ENCODE peak calls at places on chromosomes 2 and 18, in nine cellular contexts. One of them, this sample, is unnamed.

GRCh38 chr2:60936757-60937156 is 55.4 kb downstream of the REL start:
- DNase-seq in amniotic stem cell: no peak
- DNase-seq in smooth muscle cell of the brain vasculature: no peak
- DNase-seq in foreskin fibroblast: no peak
- DNase-seq in T-cell: no peak
- DNase-seq in NCI-H146: no peak
- DNase-seq in EL: no peak
- DNase-seq in SW 1271: no peak
- DNase-seq in astrocyte of the spinal cord: no peak
- DNase-seq in this sample: no peak

GRCh38 chr2:10405441-10405840 is 42.7 kb downstream of the ODC1 start:
- DNase-seq in NCI-H146: no peak
- DNase-seq in astrocyte of the spinal cord: peak; percentile 90
- DNase-seq in amniotic stem cell: peak; percentile 87
- DNase-seq in EL: peak; percentile 98
- DNase-seq in foreskin fibroblast: peak; percentile 94
- DNase-seq in SW 1271: peak; percentile 86
- DNase-seq in T-cell: no peak
- DNase-seq in smooth muscle cell of the brain vasculature: peak; percentile 57
- DNase-seq in this sample: no peak

GRCh38 chr2:28958689-28959088 is 22.4 kb upstream of the TOGARAM2 start:
- DNase-seq in EL: peak; percentile 76
- DNase-seq in amniotic stem cell: peak; percentile 48
- DNase-seq in T-cell: peak; percentile 11
- DNase-seq in SW 1271: no peak
- DNase-seq in foreskin fibroblast: peak; percentile 63
- DNase-seq in smooth muscle cell of the brain vasculature: peak; percentile 60
- DNase-seq in astrocyte of the spinal cord: peak; percentile 81
- DNase-seq in NCI-H146: peak; percentile 68
- DNase-seq in this sample: peak; percentile 68

GRCh38 chr18:49444599-49444998 is 15.8 kb downstream of the DYM start:
- DNase-seq in astrocyte of the spinal cord: no peak
- DNase-seq in amniotic stem cell: no peak
- DNase-seq in NCI-H146: no peak
- DNase-seq in EL: no peak
- DNase-seq in T-cell: no peak
- DNase-seq in smooth muscle cell of the brain vasculature: no peak
- DNase-seq in foreskin fibroblast: no peak
- DNase-seq in SW 1271: no peak
- DNase-seq in this sample: no peak

GRCh38 chr2:15895615-15896500 is 44.5 kb upstream of the MYCN start:
- DNase-seq in T-cell: no peak
- DNase-seq in SW 1271: no peak
- DNase-seq in astrocyte of the spinal cord: no peak
- DNase-seq in foreskin fibroblast: no peak
- DNase-seq in EL: no peak
- DNase-seq in NCI-H146: no peak
- DNase-seq in smooth muscle cell of the brain vasculature: no peak
- DNase-seq in amniotic stem cell: no peak
- DNase-seq in this sample: no peak

GRCh38 chr18:68114989-68115388 is 598.5 kb upstream of the DSEL start:
- DNase-seq in amniotic stem cell: no peak
- DNase-seq in T-cell: no peak
- DNase-seq in SW 1271: no peak
- DNase-seq in smooth muscle cell of the brain vasculature: no peak
- DNase-seq in EL: no peak
- DNase-seq in foreskin fibroblast: no peak
- DNase-seq in astrocyte of the spinal cord: no peak
- DNase-seq in NCI-H146: no peak
- DNase-seq in this sample: no peak

GRCh38 chr18:55489742-55490055 is 98.3 kb downstream of the TCF4 start:
- DNase-seq in EL: no peak
- DNase-seq in NCI-H146: peak; percentile 95
- DNase-seq in amniotic stem cell: no peak
- DNase-seq in smooth muscle cell of the brain vasculature: no peak
- DNase-seq in T-cell: no peak
- DNase-seq in foreskin fibroblast: no peak
- DNase-seq in SW 1271: no peak
- DNase-seq in astrocyte of the spinal cord: no peak
- DNase-seq in this sample: no peak

GRCh38 chr2:111252436-111252835 is 131.7 kb downstream of the BCL2L11 start:
- DNase-seq in SW 1271: no peak
- DNase-seq in astrocyte of the spinal cord: peak; percentile 16
- DNase-seq in T-cell: no peak
- DNase-seq in amniotic stem cell: no peak
- DNase-seq in foreskin fibroblast: no peak
- DNase-seq in smooth muscle cell of the brain vasculature: no peak
- DNase-seq in EL: peak; percentile 13
- DNase-seq in NCI-H146: no peak
- DNase-seq in this sample: no peak

GRCh38 chr2:237830522-237830921 is 28.9 kb upstream of the RAMP1 start:
- DNase-seq in smooth muscle cell of the brain vasculature: no peak
- DNase-seq in foreskin fibroblast: no peak
- DNase-seq in NCI-H146: no peak
- DNase-seq in T-cell: no peak
- DNase-seq in SW 1271: no peak
- DNase-seq in EL: no peak
- DNase-seq in astrocyte of the spinal cord: no peak
- DNase-seq in amniotic stem cell: no peak
- DNase-seq in this sample: no peak

GRCh38 chr2:86048383-86048701 is 57.3 kb downstream of the POLR1A start:
- DNase-seq in SW 1271: no peak
- DNase-seq in amniotic stem cell: no peak
- DNase-seq in smooth muscle cell of the brain vasculature: no peak
- DNase-seq in EL: no peak
- DNase-seq in T-cell: no peak
- DNase-seq in astrocyte of the spinal cord: no peak
- DNase-seq in foreskin fibroblast: no peak
- DNase-seq in NCI-H146: no peak
- DNase-seq in this sample: no peak

GRCh38 chr2:12168354-12169059 is 422.1 kb downstream of the LPIN1 start:
- DNase-seq in smooth muscle cell of the brain vasculature: no peak
- DNase-seq in SW 1271: no peak
- DNase-seq in foreskin fibroblast: no peak
- DNase-seq in astrocyte of the spinal cord: no peak
- DNase-seq in amniotic stem cell: no peak
- DNase-seq in EL: no peak
- DNase-seq in NCI-H146: no peak
- DNase-seq in T-cell: no peak
- DNase-seq in this sample: no peak

GRCh38 chr2:207950063-207950760 is 75.1 kb downstream of the PLEKHM3 start:
- DNase-seq in NCI-H146: no peak
- DNase-seq in EL: no peak
- DNase-seq in amniotic stem cell: no peak
- DNase-seq in T-cell: no peak
- DNase-seq in foreskin fibroblast: no peak
- DNase-seq in smooth muscle cell of the brain vasculature: no peak
- DNase-seq in SW 1271: no peak
- DNase-seq in astrocyte of the spinal cord: peak; percentile 11
- DNase-seq in this sample: no peak

GRCh38 chr18:57727952-57728807 is 74.9 kb downstream of the ATP8B1 start:
- DNase-seq in NCI-H146: no peak
- DNase-seq in astrocyte of the spinal cord: peak; percentile 59
- DNase-seq in foreskin fibroblast: no peak
- DNase-seq in amniotic stem cell: no peak
- DNase-seq in smooth muscle cell of the brain vasculature: no peak
- DNase-seq in EL: no peak
- DNase-seq in SW 1271: no peak
- DNase-seq in T-cell: no peak
- DNase-seq in this sample: peak; percentile 42

GRCh38 chr2:164412831-164413230 is 208.5 kb downstream of the GRB14 start:
- DNase-seq in EL: peak; percentile 22
- DNase-seq in foreskin fibroblast: no peak
- DNase-seq in SW 1271: no peak
- DNase-seq in astrocyte of the spinal cord: no peak
- DNase-seq in NCI-H146: no peak
- DNase-seq in T-cell: no peak
- DNase-seq in smooth muscle cell of the brain vasculature: no peak
- DNase-seq in amniotic stem cell: no peak
- DNase-seq in this sample: no peak

GRCh38 chr18:6729247-6730091 is at the start of gene ARHGAP28:
- DNase-seq in NCI-H146: peak; percentile 68
- DNase-seq in T-cell: no peak
- DNase-seq in SW 1271: no peak
- DNase-seq in EL: peak; percentile 92
- DNase-seq in amniotic stem cell: peak; percentile 60
- DNase-seq in astrocyte of the spinal cord: peak; percentile 97
- DNase-seq in foreskin fibroblast: peak; percentile 84
- DNase-seq in smooth muscle cell of the brain vasculature: no peak
- DNase-seq in this sample: no peak

GRCh38 chr18:77068321-77068841 is 64.2 kb downstream of the MBP start:
- DNase-seq in NCI-H146: no peak
- DNase-seq in SW 1271: no peak
- DNase-seq in foreskin fibroblast: no peak
- DNase-seq in amniotic stem cell: no peak
- DNase-seq in EL: peak; percentile 59
- DNase-seq in astrocyte of the spinal cord: peak; percentile 53
- DNase-seq in T-cell: peak; percentile 58
- DNase-seq in smooth muscle cell of the brain vasculature: no peak
- DNase-seq in this sample: peak; percentile 26

GRCh38 chr2:43899589-43899988 is 60.8 kb downstream of the ABCG8 start:
- DNase-seq in SW 1271: no peak
- DNase-seq in smooth muscle cell of the brain vasculature: no peak
- DNase-seq in EL: no peak
- DNase-seq in foreskin fibroblast: no peak
- DNase-seq in amniotic stem cell: no peak
- DNase-seq in T-cell: no peak
- DNase-seq in NCI-H146: no peak
- DNase-seq in astrocyte of the spinal cord: peak; percentile 55
- DNase-seq in this sample: no peak

GRCh38 chr2:228181098-228182019 is at the start of gene SPHKAP:
- DNase-seq in amniotic stem cell: no peak
- DNase-seq in smooth muscle cell of the brain vasculature: no peak
- DNase-seq in EL: peak; percentile 27
- DNase-seq in foreskin fibroblast: no peak
- DNase-seq in astrocyte of the spinal cord: no peak
- DNase-seq in T-cell: no peak
- DNase-seq in NCI-H146: no peak
- DNase-seq in SW 1271: no peak
- DNase-seq in this sample: no peak

GRCh38 chr2:136765256-136765735 is at the start of gene THSD7B:
- DNase-seq in SW 1271: no peak
- DNase-seq in EL: no peak
- DNase-seq in astrocyte of the spinal cord: no peak
- DNase-seq in foreskin fibroblast: no peak
- DNase-seq in amniotic stem cell: no peak
- DNase-seq in T-cell: no peak
- DNase-seq in NCI-H146: no peak
- DNase-seq in smooth muscle cell of the brain vasculature: no peak
- DNase-seq in this sample: no peak

GRCh38 chr2:239689985-239690384 is 289.2 kb upstream of the HDAC4 start:
- DNase-seq in NCI-H146: no peak
- DNase-seq in SW 1271: no peak
- DNase-seq in EL: no peak
- DNase-seq in smooth muscle cell of the brain vasculature: no peak
- DNase-seq in astrocyte of the spinal cord: no peak
- DNase-seq in amniotic stem cell: no peak
- DNase-seq in foreskin fibroblast: no peak
- DNase-seq in T-cell: no peak
- DNase-seq in this sample: no peak

GRCh38 chr2:239289545-239289944 is 111.3 kb downstream of the HDAC4 start:
- DNase-seq in T-cell: no peak
- DNase-seq in amniotic stem cell: no peak
- DNase-seq in foreskin fibroblast: no peak
- DNase-seq in NCI-H146: no peak
- DNase-seq in EL: no peak
- DNase-seq in astrocyte of the spinal cord: no peak
- DNase-seq in SW 1271: no peak
- DNase-seq in smooth muscle cell of the brain vasculature: no peak
- DNase-seq in this sample: no peak

GRCh38 chr2:122960727-122961641 is 1064.1 kb upstream of the CNTNAP5 start:
- DNase-seq in T-cell: no peak
- DNase-seq in smooth muscle cell of the brain vasculature: peak; percentile 2
- DNase-seq in foreskin fibroblast: no peak
- DNase-seq in EL: no peak
- DNase-seq in amniotic stem cell: no peak
- DNase-seq in SW 1271: peak; percentile 0
- DNase-seq in astrocyte of the spinal cord: peak; percentile 72
- DNase-seq in NCI-H146: peak; percentile 71
- DNase-seq in this sample: no peak

GRCh38 chr2:160096414-160096813 is 34.0 kb upstream of the PLA2R1 start:
- DNase-seq in NCI-H146: no peak
- DNase-seq in smooth muscle cell of the brain vasculature: no peak
- DNase-seq in EL: no peak
- DNase-seq in foreskin fibroblast: no peak
- DNase-seq in amniotic stem cell: no peak
- DNase-seq in SW 1271: no peak
- DNase-seq in T-cell: no peak
- DNase-seq in astrocyte of the spinal cord: no peak
- DNase-seq in this sample: no peak

GRCh38 chr2:68043719-68044498 is 18.9 kb downstream of the C1D start:
- DNase-seq in NCI-H146: no peak
- DNase-seq in smooth muscle cell of the brain vasculature: peak; percentile 4
- DNase-seq in amniotic stem cell: peak; percentile 27
- DNase-seq in T-cell: no peak
- DNase-seq in SW 1271: no peak
- DNase-seq in EL: peak; percentile 92
- DNase-seq in foreskin fibroblast: peak; percentile 83
- DNase-seq in astrocyte of the spinal cord: peak; percentile 62
- DNase-seq in this sample: no peak

GRCh38 chr2:65355190-65355831 is 77.1 kb downstream of the SPRED2 start:
- DNase-seq in T-cell: no peak
- DNase-seq in foreskin fibroblast: no peak
- DNase-seq in astrocyte of the spinal cord: no peak
- DNase-seq in smooth muscle cell of the brain vasculature: no peak
- DNase-seq in SW 1271: no peak
- DNase-seq in amniotic stem cell: no peak
- DNase-seq in NCI-H146: no peak
- DNase-seq in EL: peak; percentile 25
- DNase-seq in this sample: no peak

GRCh38 chr2:240127351-240127750 is 8.8 kb downstream of the COPS9 start:
- DNase-seq in amniotic stem cell: no peak
- DNase-seq in SW 1271: no peak
- DNase-seq in NCI-H146: no peak
- DNase-seq in T-cell: no peak
- DNase-seq in EL: no peak
- DNase-seq in foreskin fibroblast: no peak
- DNase-seq in astrocyte of the spinal cord: no peak
- DNase-seq in smooth muscle cell of the brain vasculature: no peak
- DNase-seq in this sample: no peak

GRCh38 chr2:25250331-25251031 is 82.1 kb upstream of the POMC start:
- DNase-seq in smooth muscle cell of the brain vasculature: no peak
- DNase-seq in EL: peak; percentile 75
- DNase-seq in foreskin fibroblast: peak; percentile 79
- DNase-seq in T-cell: peak; percentile 13
- DNase-seq in amniotic stem cell: peak; percentile 34
- DNase-seq in SW 1271: no peak
- DNase-seq in NCI-H146: no peak
- DNase-seq in astrocyte of the spinal cord: peak; percentile 72
- DNase-seq in this sample: no peak

GRCh38 chr2:201618744-201619654 is 24.3 kb downstream of the TMEM237 start:
- DNase-seq in EL: peak; percentile 63
- DNase-seq in NCI-H146: no peak
- DNase-seq in SW 1271: no peak
- DNase-seq in foreskin fibroblast: peak; percentile 39
- DNase-seq in amniotic stem cell: no peak
- DNase-seq in astrocyte of the spinal cord: peak; percentile 76
- DNase-seq in T-cell: no peak
- DNase-seq in smooth muscle cell of the brain vasculature: peak; percentile 68
- DNase-seq in this sample: no peak

GRCh38 chr18:51578403-51578980 is 381.0 kb upstream of the MEX3C start:
- DNase-seq in EL: no peak
- DNase-seq in SW 1271: no peak
- DNase-seq in T-cell: no peak
- DNase-seq in astrocyte of the spinal cord: no peak
- DNase-seq in amniotic stem cell: no peak
- DNase-seq in NCI-H146: no peak
- DNase-seq in foreskin fibroblast: no peak
- DNase-seq in smooth muscle cell of the brain vasculature: no peak
- DNase-seq in this sample: no peak